ENCODE peak calls at places on chromosomes 4 and X, in eight cellular contexts. One of them, this sample, is unnamed.

GRCh38 chr4:158895797-158896442 is 127.1 kb downstream of the FNIP2 start:
- DNase-seq in AG04450: no peak
- DNase-seq in cardiac muscle cell: no peak
- DNase-seq in upper lobe of right lung: no peak
- DNase-seq in CD8-positive, alpha-beta T cell: no peak
- DNase-seq in tibial artery: no peak
- DNase-seq in H9: peak; percentile 54
- DNase-seq in breast epithelium: no peak
- DNase-seq in this sample: no peak

GRCh38 chrX:30302957-30303356 is 6.2 kb downstream of the NR0B1 start:
- DNase-seq in cardiac muscle cell: no peak
- DNase-seq in H9: no peak
- DNase-seq in upper lobe of right lung: no peak
- DNase-seq in CD8-positive, alpha-beta T cell: no peak
- DNase-seq in breast epithelium: peak; percentile 30
- DNase-seq in tibial artery: no peak
- DNase-seq in AG04450: no peak
- DNase-seq in this sample: peak; percentile 3

GRCh38 chr4:174553828-174554227 is 31.5 kb upstream of the HPGD start:
- DNase-seq in H9: no peak
- DNase-seq in upper lobe of right lung: no peak
- DNase-seq in breast epithelium: no peak
- DNase-seq in tibial artery: no peak
- DNase-seq in CD8-positive, alpha-beta T cell: no peak
- DNase-seq in AG04450: no peak
- DNase-seq in cardiac muscle cell: no peak
- DNase-seq in this sample: no peak

GRCh38 chr4:129355529-129355928 is 259.6 kb downstream of the C4orf33 start:
- DNase-seq in CD8-positive, alpha-beta T cell: no peak
- DNase-seq in cardiac muscle cell: peak; percentile 28
- DNase-seq in upper lobe of right lung: no peak
- DNase-seq in tibial artery: no peak
- DNase-seq in H9: no peak
- DNase-seq in breast epithelium: no peak
- DNase-seq in AG04450: no peak
- DNase-seq in this sample: no peak

GRCh38 chr4:165079476-165079875 is 25.8 kb downstream of the TRIM75 start:
- DNase-seq in H9: no peak
- DNase-seq in cardiac muscle cell: peak; percentile 59
- DNase-seq in upper lobe of right lung: no peak
- DNase-seq in breast epithelium: no peak
- DNase-seq in AG04450: no peak
- DNase-seq in CD8-positive, alpha-beta T cell: no peak
- DNase-seq in tibial artery: no peak
- DNase-seq in this sample: peak; percentile 34

GRCh38 chr4:47852121-47852520 is 14.3 kb upstream of the CORIN start:
- DNase-seq in H9: no peak
- DNase-seq in upper lobe of right lung: no peak
- DNase-seq in cardiac muscle cell: no peak
- DNase-seq in tibial artery: no peak
- DNase-seq in AG04450: peak; percentile 69
- DNase-seq in breast epithelium: peak; percentile 30
- DNase-seq in CD8-positive, alpha-beta T cell: no peak
- DNase-seq in this sample: no peak

GRCh38 chr4:94813221-94813620 is 55.5 kb downstream of the BMPR1B start:
- DNase-seq in breast epithelium: no peak
- DNase-seq in AG04450: no peak
- DNase-seq in cardiac muscle cell: no peak
- DNase-seq in CD8-positive, alpha-beta T cell: no peak
- DNase-seq in upper lobe of right lung: no peak
- DNase-seq in H9: no peak
- DNase-seq in tibial artery: no peak
- DNase-seq in this sample: no peak

GRCh38 chrX:148567229-148567628 is 66.8 kb downstream of the AFF2 start:
- DNase-seq in tibial artery: no peak
- DNase-seq in breast epithelium: no peak
- DNase-seq in AG04450: no peak
- DNase-seq in upper lobe of right lung: no peak
- DNase-seq in CD8-positive, alpha-beta T cell: no peak
- DNase-seq in H9: no peak
- DNase-seq in cardiac muscle cell: peak; percentile 59
- DNase-seq in this sample: no peak

GRCh38 chr4:173424899-173425805 is 26.2 kb upstream of the SCRG1 start:
- DNase-seq in cardiac muscle cell: no peak
- DNase-seq in breast epithelium: no peak
- DNase-seq in AG04450: no peak
- DNase-seq in tibial artery: no peak
- DNase-seq in CD8-positive, alpha-beta T cell: no peak
- DNase-seq in H9: no peak
- DNase-seq in upper lobe of right lung: no peak
- DNase-seq in this sample: no peak

GRCh38 chrX:151973851-151974335 is 583 bp downstream of the GABRE start:
- DNase-seq in CD8-positive, alpha-beta T cell: no peak
- DNase-seq in tibial artery: peak; percentile 79
- DNase-seq in AG04450: no peak
- DNase-seq in breast epithelium: no peak
- DNase-seq in upper lobe of right lung: peak; percentile 74
- DNase-seq in cardiac muscle cell: peak; percentile 2
- DNase-seq in H9: peak; percentile 33
- DNase-seq in this sample: peak; percentile 30

GRCh38 chr4:113504422-113504821 is 257.1 kb downstream of the CAMK2D start:
- DNase-seq in CD8-positive, alpha-beta T cell: no peak
- DNase-seq in H9: no peak
- DNase-seq in upper lobe of right lung: no peak
- DNase-seq in AG04450: no peak
- DNase-seq in cardiac muscle cell: no peak
- DNase-seq in breast epithelium: no peak
- DNase-seq in tibial artery: no peak
- DNase-seq in this sample: no peak

GRCh38 chr4:56315041-56315440 is 72.2 kb downstream of the AASDH start:
- DNase-seq in CD8-positive, alpha-beta T cell: no peak
- DNase-seq in upper lobe of right lung: no peak
- DNase-seq in breast epithelium: no peak
- DNase-seq in AG04450: no peak
- DNase-seq in cardiac muscle cell: no peak
- DNase-seq in H9: no peak
- DNase-seq in tibial artery: no peak
- DNase-seq in this sample: no peak

GRCh38 chrX:134019567-134020206 is 34.3 kb upstream of the GPC3 start:
- DNase-seq in upper lobe of right lung: no peak
- DNase-seq in tibial artery: no peak
- DNase-seq in AG04450: no peak
- DNase-seq in H9: no peak
- DNase-seq in breast epithelium: no peak
- DNase-seq in CD8-positive, alpha-beta T cell: no peak
- DNase-seq in cardiac muscle cell: no peak
- DNase-seq in this sample: no peak

GRCh38 chrX:83588409-83588808 is 80.3 kb downstream of the POU3F4 start:
- DNase-seq in H9: no peak
- DNase-seq in upper lobe of right lung: no peak
- DNase-seq in CD8-positive, alpha-beta T cell: no peak
- DNase-seq in tibial artery: no peak
- DNase-seq in AG04450: no peak
- DNase-seq in cardiac muscle cell: no peak
- DNase-seq in breast epithelium: no peak
- DNase-seq in this sample: no peak

GRCh38 chr4:30959781-30960485 is 239.8 kb downstream of the PCDH7 start:
- DNase-seq in H9: no peak
- DNase-seq in upper lobe of right lung: no peak
- DNase-seq in cardiac muscle cell: no peak
- DNase-seq in tibial artery: no peak
- DNase-seq in CD8-positive, alpha-beta T cell: no peak
- DNase-seq in breast epithelium: no peak
- DNase-seq in AG04450: no peak
- DNase-seq in this sample: no peak

GRCh38 chr4:144357970-144358369 is 217.5 kb upstream of the GYPA start:
- DNase-seq in upper lobe of right lung: no peak
- DNase-seq in tibial artery: no peak
- DNase-seq in CD8-positive, alpha-beta T cell: no peak
- DNase-seq in H9: no peak
- DNase-seq in AG04450: no peak
- DNase-seq in cardiac muscle cell: no peak
- DNase-seq in breast epithelium: no peak
- DNase-seq in this sample: no peak

GRCh38 chrX:107107459-107107858 is 11.2 kb downstream of the RBM41 start:
- DNase-seq in cardiac muscle cell: no peak
- DNase-seq in CD8-positive, alpha-beta T cell: no peak
- DNase-seq in H9: no peak
- DNase-seq in upper lobe of right lung: no peak
- DNase-seq in breast epithelium: no peak
- DNase-seq in tibial artery: no peak
- DNase-seq in AG04450: no peak
- DNase-seq in this sample: no peak

GRCh38 chrX:120456973-120457372 is 12.1 kb downstream of the LAMP2 start:
- DNase-seq in CD8-positive, alpha-beta T cell: no peak
- DNase-seq in H9: no peak
- DNase-seq in AG04450: no peak
- DNase-seq in breast epithelium: no peak
- DNase-seq in upper lobe of right lung: no peak
- DNase-seq in tibial artery: no peak
- DNase-seq in cardiac muscle cell: no peak
- DNase-seq in this sample: no peak

DNA sequence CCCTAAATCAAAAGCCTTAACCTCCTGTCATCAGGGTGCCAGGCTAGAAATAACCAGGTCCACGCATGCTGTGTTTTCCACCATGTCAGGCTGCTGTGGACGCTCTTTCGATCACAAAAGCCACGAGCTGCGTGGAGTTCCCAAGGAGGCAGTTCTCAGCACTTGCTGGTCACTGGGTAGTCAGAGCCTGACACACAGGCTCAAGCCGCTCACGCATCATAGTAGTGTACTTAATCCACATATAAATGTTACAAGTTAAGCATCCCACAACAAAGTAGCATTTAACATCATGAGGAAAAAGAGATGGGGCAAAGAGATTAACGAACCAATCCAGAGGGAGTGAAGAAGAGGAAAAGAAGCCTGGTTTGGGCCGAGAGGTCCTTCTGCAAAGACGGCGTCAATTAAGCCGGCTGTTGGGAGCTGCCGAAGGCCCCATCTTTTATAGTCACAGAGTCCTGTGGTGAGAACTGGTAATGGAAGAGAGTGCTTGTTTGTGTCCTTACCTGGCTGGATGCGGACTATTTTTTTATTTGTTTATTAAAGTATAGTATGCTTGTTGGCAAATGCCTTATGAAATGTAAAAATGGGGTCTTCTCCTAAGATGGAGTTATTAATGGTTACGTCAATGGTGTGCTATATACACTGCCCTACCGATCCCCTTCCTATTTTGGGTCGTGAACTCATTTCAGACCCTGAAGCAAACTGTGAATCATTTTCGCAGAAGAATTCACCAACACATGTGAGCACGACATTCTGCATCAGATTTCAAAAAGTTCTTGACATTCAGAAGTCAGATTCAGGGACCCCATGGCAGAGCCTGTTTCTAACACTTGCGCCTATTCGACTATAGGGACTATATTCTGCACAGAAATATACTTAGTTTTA is 675 bp downstream of the PRIMPOL start:
- DNase-seq in cardiac muscle cell: peak; percentile 47
- DNase-seq in CD8-positive, alpha-beta T cell: no peak
- DNase-seq in AG04450: no peak
- DNase-seq in upper lobe of right lung: no peak
- DNase-seq in H9: no peak
- DNase-seq in tibial artery: no peak
- DNase-seq in breast epithelium: peak; percentile 25
- DNase-seq in this sample: no peak
- H3K27ac ChIP-seq in cardiac muscle cell: peak overlapping the region; percentile 63
- H3K27ac ChIP-seq in CD8-positive, alpha-beta T cell: peak overlapping the region; percentile 56
- H3K27ac ChIP-seq in AG04450: peak overlapping the region; percentile 77
- H3K27ac ChIP-seq in upper lobe of right lung: peak overlapping the region; percentile 85
- H3K27ac ChIP-seq in H9: no peak overlapping the region
- H3K27ac ChIP-seq in tibial artery: peak overlapping the region; percentile 99
- H3K27ac ChIP-seq in breast epithelium: peak overlapping the region; percentile 90
- H3K27ac ChIP-seq in this sample: peak overlapping the region; percentile 91

DNA sequence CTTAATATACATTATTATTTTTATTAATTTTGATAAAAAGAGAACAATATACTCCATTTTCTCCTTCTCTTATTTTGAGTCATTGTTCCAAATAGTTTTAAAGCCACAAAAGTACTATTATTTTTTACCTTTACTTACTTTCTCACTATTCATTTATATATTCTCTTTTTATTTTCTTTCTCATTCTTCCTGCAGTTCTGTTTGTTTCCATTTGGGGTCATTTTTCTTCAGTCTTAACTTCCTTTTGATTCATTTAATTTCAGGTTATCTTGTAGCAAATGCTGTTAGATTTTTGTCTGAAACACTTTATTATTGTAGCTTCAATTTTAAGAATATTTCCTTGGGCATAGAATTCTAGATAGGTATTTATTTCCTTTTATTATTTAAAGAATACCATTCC is 438.6 kb upstream of the EPHA5 start:
- DNase-seq in breast epithelium: no peak
- DNase-seq in AG04450: no peak
- DNase-seq in tibial artery: no peak
- DNase-seq in CD8-positive, alpha-beta T cell: no peak
- DNase-seq in upper lobe of right lung: no peak
- DNase-seq in cardiac muscle cell: no peak
- DNase-seq in H9: no peak
- DNase-seq in this sample: no peak
- TF ChIP-seq CTCF in breast epithelium: no peak
- TF ChIP-seq CTCF in AG04450: no peak
- TF ChIP-seq CTCF in tibial artery: no peak
- TF ChIP-seq CTCF in CD8-positive, alpha-beta T cell: no peak
- TF ChIP-seq CTCF in upper lobe of right lung: no peak
- TF ChIP-seq CTCF in cardiac muscle cell: no peak
- TF ChIP-seq CTCF in H9: peak; percentile 35
- TF ChIP-seq CTCF in this sample: no peak

GRCh38 chr4:40046311-40046980 is 10.2 kb upstream of the N4BP2 start:
- DNase-seq in cardiac muscle cell: peak; percentile 25
- DNase-seq in tibial artery: no peak
- DNase-seq in AG04450: peak; percentile 6
- DNase-seq in breast epithelium: peak; percentile 46
- DNase-seq in H9: no peak
- DNase-seq in upper lobe of right lung: no peak
- DNase-seq in CD8-positive, alpha-beta T cell: no peak
- DNase-seq in this sample: peak; percentile 35
- H3K27ac ChIP-seq in cardiac muscle cell: peak overlapping the region; percentile 15
- H3K27ac ChIP-seq in tibial artery: no peak overlapping the region
- H3K27ac ChIP-seq in AG04450: no peak overlapping the region
- H3K27ac ChIP-seq in breast epithelium: no peak overlapping the region
- H3K27ac ChIP-seq in H9: no peak overlapping the region
- H3K27ac ChIP-seq in upper lobe of right lung: no peak overlapping the region
- H3K27ac ChIP-seq in CD8-positive, alpha-beta T cell: no peak overlapping the region
- H3K27ac ChIP-seq in this sample: no peak overlapping the region

DNA sequence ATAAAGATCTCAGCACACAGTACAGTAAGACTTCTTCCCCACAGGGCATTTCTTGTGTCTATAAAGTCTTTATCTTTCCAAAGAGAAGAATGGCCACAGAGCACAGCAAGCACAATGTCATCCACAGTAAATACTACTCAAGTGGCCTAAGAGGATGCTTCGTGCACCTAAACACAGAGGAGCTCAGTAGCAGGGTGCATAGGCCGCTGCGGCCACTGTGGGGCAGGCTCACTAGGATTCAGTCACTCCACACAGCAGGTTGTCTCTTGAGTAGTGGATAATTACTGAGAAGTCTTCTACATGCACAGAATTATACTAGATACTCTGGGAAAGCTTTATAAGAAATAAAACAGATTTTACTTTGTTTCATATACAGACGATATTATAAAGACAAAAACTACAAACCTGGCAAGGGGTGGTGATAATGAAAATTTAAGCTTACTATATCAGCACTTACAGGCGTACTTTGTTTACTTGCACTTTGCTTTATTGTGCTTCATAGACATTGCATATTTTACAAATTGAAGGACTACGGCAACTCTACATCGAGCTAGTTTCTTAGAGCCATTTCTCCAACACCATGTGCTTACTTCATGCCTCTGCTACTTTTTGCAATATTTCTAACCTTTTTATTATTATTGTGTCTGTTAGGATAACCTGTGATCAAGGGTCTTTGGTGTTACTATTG is 78.5 kb downstream of the PRDM5 start:
- DNase-seq in CD8-positive, alpha-beta T cell: no peak
- DNase-seq in AG04450: no peak
- DNase-seq in H9: peak; percentile 58
- DNase-seq in tibial artery: no peak
- DNase-seq in upper lobe of right lung: peak; percentile 72
- DNase-seq in cardiac muscle cell: peak; percentile 70
- DNase-seq in breast epithelium: no peak
- DNase-seq in this sample: peak; percentile 21
- TF ChIP-seq CTCF in CD8-positive, alpha-beta T cell: no peak
- TF ChIP-seq CTCF in AG04450: peak; percentile 36
- TF ChIP-seq CTCF in H9: peak; percentile 73
- TF ChIP-seq CTCF in tibial artery: no peak
- TF ChIP-seq CTCF in upper lobe of right lung: peak; percentile 43
- TF ChIP-seq CTCF in cardiac muscle cell: peak; percentile 21
- TF ChIP-seq CTCF in breast epithelium: no peak
- TF ChIP-seq CTCF in this sample: peak; percentile 34